ENCODE peak calls at places on chromosomes 2 and 18, in seven cellular contexts. One of them, this sample, is unnamed.

GRCh38 chr2:127508621-127509034 is 17.7 kb downstream of the IWS1 start:
- DNase-seq in T-helper 2 cell: no peak
- DNase-seq in GM10248: no peak
- DNase-seq in ascending aorta: peak; percentile 57
- DNase-seq in iris pigment epithelial cell: peak; percentile 92
- DNase-seq in NCI-H446 treated with DMSO at 0.1 percent for 48 hours: peak; percentile 93
- DNase-seq in activated CD4-positive, alpha-beta T cell treated with anti-CD3 and anti-CD28 coated beads for 24 hours: no peak
- DNase-seq in this sample: no peak

GRCh38 chr2:11080253-11081115 is 74.8 kb upstream of the SLC66A3 start:
- DNase-seq in T-helper 2 cell: no peak
- DNase-seq in GM10248: no peak
- DNase-seq in ascending aorta: no peak
- DNase-seq in iris pigment epithelial cell: no peak
- DNase-seq in NCI-H446 treated with DMSO at 0.1 percent for 48 hours: no peak
- DNase-seq in activated CD4-positive, alpha-beta T cell treated with anti-CD3 and anti-CD28 coated beads for 24 hours: no peak
- DNase-seq in this sample: no peak

GRCh38 chr2:10561636-10562035 is 113.5 kb upstream of the ODC1 start:
- DNase-seq in T-helper 2 cell: no peak
- DNase-seq in GM10248: no peak
- DNase-seq in ascending aorta: no peak
- DNase-seq in iris pigment epithelial cell: no peak
- DNase-seq in NCI-H446 treated with DMSO at 0.1 percent for 48 hours: no peak
- DNase-seq in activated CD4-positive, alpha-beta T cell treated with anti-CD3 and anti-CD28 coated beads for 24 hours: no peak
- DNase-seq in this sample: no peak

GRCh38 chr2:105570757-105571156 is 171.9 kb upstream of the FHL2 start:
- DNase-seq in T-helper 2 cell: no peak
- DNase-seq in GM10248: no peak
- DNase-seq in ascending aorta: no peak
- DNase-seq in iris pigment epithelial cell: no peak
- DNase-seq in NCI-H446 treated with DMSO at 0.1 percent for 48 hours: no peak
- DNase-seq in activated CD4-positive, alpha-beta T cell treated with anti-CD3 and anti-CD28 coated beads for 24 hours: no peak
- DNase-seq in this sample: no peak

GRCh38 chr2:16394072-16394985 is 271.3 kb downstream of the CYRIA start:
- DNase-seq in T-helper 2 cell: no peak
- DNase-seq in GM10248: no peak
- DNase-seq in ascending aorta: no peak
- DNase-seq in iris pigment epithelial cell: no peak
- DNase-seq in NCI-H446 treated with DMSO at 0.1 percent for 48 hours: no peak
- DNase-seq in activated CD4-positive, alpha-beta T cell treated with anti-CD3 and anti-CD28 coated beads for 24 hours: no peak
- DNase-seq in this sample: no peak

GRCh38 chr18:79454034-79454735 is 58.5 kb downstream of the NFATC1 start:
- DNase-seq in T-helper 2 cell: no peak
- DNase-seq in GM10248: no peak
- DNase-seq in ascending aorta: no peak
- DNase-seq in iris pigment epithelial cell: no peak
- DNase-seq in NCI-H446 treated with DMSO at 0.1 percent for 48 hours: no peak
- DNase-seq in activated CD4-positive, alpha-beta T cell treated with anti-CD3 and anti-CD28 coated beads for 24 hours: no peak
- DNase-seq in this sample: no peak

GRCh38 chr18:26429535-26429934 is 118.8 kb downstream of the KCTD1 start:
- DNase-seq in T-helper 2 cell: no peak
- DNase-seq in GM10248: no peak
- DNase-seq in ascending aorta: no peak
- DNase-seq in iris pigment epithelial cell: peak; percentile 91
- DNase-seq in NCI-H446 treated with DMSO at 0.1 percent for 48 hours: no peak
- DNase-seq in activated CD4-positive, alpha-beta T cell treated with anti-CD3 and anti-CD28 coated beads for 24 hours: no peak
- DNase-seq in this sample: no peak

GRCh38 chr2:28563869-28564268 is 68.0 kb downstream of the PLB1 start:
- DNase-seq in T-helper 2 cell: no peak
- DNase-seq in GM10248: no peak
- DNase-seq in ascending aorta: no peak
- DNase-seq in iris pigment epithelial cell: no peak
- DNase-seq in NCI-H446 treated with DMSO at 0.1 percent for 48 hours: no peak
- DNase-seq in activated CD4-positive, alpha-beta T cell treated with anti-CD3 and anti-CD28 coated beads for 24 hours: no peak
- DNase-seq in this sample: no peak

GRCh38 chr2:217660423-217660822 is 342.4 kb downstream of the TNS1 start:
- DNase-seq in T-helper 2 cell: no peak
- DNase-seq in GM10248: no peak
- DNase-seq in ascending aorta: no peak
- DNase-seq in iris pigment epithelial cell: no peak
- DNase-seq in NCI-H446 treated with DMSO at 0.1 percent for 48 hours: no peak
- DNase-seq in activated CD4-positive, alpha-beta T cell treated with anti-CD3 and anti-CD28 coated beads for 24 hours: no peak
- DNase-seq in this sample: no peak

GRCh38 chr18:54926593-54927297 is 32.5 kb downstream of the CCDC68 start:
- DNase-seq in T-helper 2 cell: no peak
- DNase-seq in GM10248: no peak
- DNase-seq in ascending aorta: no peak
- DNase-seq in iris pigment epithelial cell: peak; percentile 84
- DNase-seq in NCI-H446 treated with DMSO at 0.1 percent for 48 hours: no peak
- DNase-seq in activated CD4-positive, alpha-beta T cell treated with anti-CD3 and anti-CD28 coated beads for 24 hours: no peak
- DNase-seq in this sample: no peak

GRCh38 chr2:2906091-2906490 is 471.5 kb downstream of the EIPR1 start:
- DNase-seq in T-helper 2 cell: no peak
- DNase-seq in GM10248: no peak
- DNase-seq in ascending aorta: no peak
- DNase-seq in iris pigment epithelial cell: no peak
- DNase-seq in NCI-H446 treated with DMSO at 0.1 percent for 48 hours: no peak
- DNase-seq in activated CD4-positive, alpha-beta T cell treated with anti-CD3 and anti-CD28 coated beads for 24 hours: no peak
- DNase-seq in this sample: no peak

GRCh38 chr2:65023742-65024141 is 32.5 kb upstream of the CEP68 start:
- DNase-seq in T-helper 2 cell: no peak
- DNase-seq in GM10248: no peak
- DNase-seq in ascending aorta: no peak
- DNase-seq in iris pigment epithelial cell: no peak
- DNase-seq in NCI-H446 treated with DMSO at 0.1 percent for 48 hours: no peak
- DNase-seq in activated CD4-positive, alpha-beta T cell treated with anti-CD3 and anti-CD28 coated beads for 24 hours: no peak
- DNase-seq in this sample: no peak

GRCh38 chr2:177188482-177189469 is 23.8 kb upstream of the HNRNPA3 start:
- DNase-seq in T-helper 2 cell: no peak
- DNase-seq in GM10248: no peak
- DNase-seq in ascending aorta: no peak
- DNase-seq in iris pigment epithelial cell: no peak
- DNase-seq in NCI-H446 treated with DMSO at 0.1 percent for 48 hours: no peak
- DNase-seq in activated CD4-positive, alpha-beta T cell treated with anti-CD3 and anti-CD28 coated beads for 24 hours: no peak
- DNase-seq in this sample: no peak

GRCh38 chr2:848099-848498 is 102.5 kb upstream of the SNTG2 start:
- DNase-seq in T-helper 2 cell: no peak
- DNase-seq in GM10248: no peak
- DNase-seq in ascending aorta: no peak
- DNase-seq in iris pigment epithelial cell: no peak
- DNase-seq in NCI-H446 treated with DMSO at 0.1 percent for 48 hours: no peak
- DNase-seq in activated CD4-positive, alpha-beta T cell treated with anti-CD3 and anti-CD28 coated beads for 24 hours: no peak
- DNase-seq in this sample: no peak

GRCh38 chr2:119550346-119550745 is 6.1 kb downstream of the CFAP221 start:
- DNase-seq in T-helper 2 cell: no peak
- DNase-seq in GM10248: no peak
- DNase-seq in ascending aorta: no peak
- DNase-seq in iris pigment epithelial cell: no peak
- DNase-seq in NCI-H446 treated with DMSO at 0.1 percent for 48 hours: no peak
- DNase-seq in activated CD4-positive, alpha-beta T cell treated with anti-CD3 and anti-CD28 coated beads for 24 hours: no peak
- DNase-seq in this sample: no peak

GRCh38 chr2:189188446-189188845 is 8.9 kb upstream of the COL5A2 start:
- DNase-seq in T-helper 2 cell: no peak
- DNase-seq in GM10248: no peak
- DNase-seq in ascending aorta: no peak
- DNase-seq in iris pigment epithelial cell: no peak
- DNase-seq in NCI-H446 treated with DMSO at 0.1 percent for 48 hours: no peak
- DNase-seq in activated CD4-positive, alpha-beta T cell treated with anti-CD3 and anti-CD28 coated beads for 24 hours: no peak
- DNase-seq in this sample: no peak

GRCh38 chr2:98086491-98087446 is at the start of gene VWA3B:
- DNase-seq in T-helper 2 cell: peak; percentile 9
- DNase-seq in GM10248: peak; percentile 89
- DNase-seq in ascending aorta: no peak
- DNase-seq in iris pigment epithelial cell: peak; percentile 40
- DNase-seq in NCI-H446 treated with DMSO at 0.1 percent for 48 hours: no peak
- DNase-seq in activated CD4-positive, alpha-beta T cell treated with anti-CD3 and anti-CD28 coated beads for 24 hours: peak; percentile 42
- DNase-seq in this sample: no peak

GRCh38 chr2:12797815-12798214 is 81.1 kb downstream of the TRIB2 start:
- DNase-seq in T-helper 2 cell: no peak
- DNase-seq in GM10248: no peak
- DNase-seq in ascending aorta: no peak
- DNase-seq in iris pigment epithelial cell: peak; percentile 82
- DNase-seq in NCI-H446 treated with DMSO at 0.1 percent for 48 hours: no peak
- DNase-seq in activated CD4-positive, alpha-beta T cell treated with anti-CD3 and anti-CD28 coated beads for 24 hours: no peak
- DNase-seq in this sample: no peak

GRCh38 chr2:100779908-100780202 is 40.1 kb upstream of the NPAS2 start:
- DNase-seq in T-helper 2 cell: no peak
- DNase-seq in GM10248: no peak
- DNase-seq in ascending aorta: no peak
- DNase-seq in iris pigment epithelial cell: no peak
- DNase-seq in NCI-H446 treated with DMSO at 0.1 percent for 48 hours: no peak
- DNase-seq in activated CD4-positive, alpha-beta T cell treated with anti-CD3 and anti-CD28 coated beads for 24 hours: no peak
- DNase-seq in this sample: no peak

GRCh38 chr18:21672868-21673267 is 31.7 kb downstream of the ABHD3 start:
- DNase-seq in T-helper 2 cell: no peak
- DNase-seq in GM10248: no peak
- DNase-seq in ascending aorta: no peak
- DNase-seq in iris pigment epithelial cell: peak; percentile 67
- DNase-seq in NCI-H446 treated with DMSO at 0.1 percent for 48 hours: peak; percentile 21
- DNase-seq in activated CD4-positive, alpha-beta T cell treated with anti-CD3 and anti-CD28 coated beads for 24 hours: no peak
- DNase-seq in this sample: no peak

GRCh38 chr2:230443540-230443939 is 27.5 kb downstream of the SP100 start:
- DNase-seq in T-helper 2 cell: no peak
- DNase-seq in GM10248: no peak
- DNase-seq in ascending aorta: no peak
- DNase-seq in iris pigment epithelial cell: peak; percentile 60
- DNase-seq in NCI-H446 treated with DMSO at 0.1 percent for 48 hours: no peak
- DNase-seq in activated CD4-positive, alpha-beta T cell treated with anti-CD3 and anti-CD28 coated beads for 24 hours: no peak
- DNase-seq in this sample: no peak

GRCh38 chr2:63497561-63497960 is 90.7 kb downstream of the WDPCP start:
- DNase-seq in T-helper 2 cell: no peak
- DNase-seq in GM10248: no peak
- DNase-seq in ascending aorta: no peak
- DNase-seq in iris pigment epithelial cell: no peak
- DNase-seq in NCI-H446 treated with DMSO at 0.1 percent for 48 hours: no peak
- DNase-seq in activated CD4-positive, alpha-beta T cell treated with anti-CD3 and anti-CD28 coated beads for 24 hours: no peak
- DNase-seq in this sample: no peak

GRCh38 chr18:50393802-50394201 is 19.0 kb downstream of the SKA1 start:
- DNase-seq in T-helper 2 cell: no peak
- DNase-seq in GM10248: no peak
- DNase-seq in ascending aorta: no peak
- DNase-seq in iris pigment epithelial cell: no peak
- DNase-seq in NCI-H446 treated with DMSO at 0.1 percent for 48 hours: no peak
- DNase-seq in activated CD4-positive, alpha-beta T cell treated with anti-CD3 and anti-CD28 coated beads for 24 hours: no peak
- DNase-seq in this sample: no peak

GRCh38 chr18:13243363-13243762 is 24.8 kb downstream of the LDLRAD4 start:
- DNase-seq in T-helper 2 cell: no peak
- DNase-seq in GM10248: no peak
- DNase-seq in ascending aorta: no peak
- DNase-seq in iris pigment epithelial cell: no peak
- DNase-seq in NCI-H446 treated with DMSO at 0.1 percent for 48 hours: no peak
- DNase-seq in activated CD4-positive, alpha-beta T cell treated with anti-CD3 and anti-CD28 coated beads for 24 hours: no peak
- DNase-seq in this sample: no peak

GRCh38 chr2:183001948-183002347 is 36.3 kb downstream of the NCKAP1 start:
- DNase-seq in T-helper 2 cell: no peak
- DNase-seq in GM10248: no peak
- DNase-seq in ascending aorta: no peak
- DNase-seq in iris pigment epithelial cell: no peak
- DNase-seq in NCI-H446 treated with DMSO at 0.1 percent for 48 hours: no peak
- DNase-seq in activated CD4-positive, alpha-beta T cell treated with anti-CD3 and anti-CD28 coated beads for 24 hours: no peak
- DNase-seq in this sample: no peak

GRCh38 chr2:127674241-127675209 is 805 bp downstream of the LIMS2 start:
- DNase-seq in T-helper 2 cell: no peak
- DNase-seq in GM10248: peak; percentile 65
- DNase-seq in ascending aorta: peak; percentile 45
- DNase-seq in iris pigment epithelial cell: no peak
- DNase-seq in NCI-H446 treated with DMSO at 0.1 percent for 48 hours: no peak
- DNase-seq in activated CD4-positive, alpha-beta T cell treated with anti-CD3 and anti-CD28 coated beads for 24 hours: no peak
- DNase-seq in this sample: no peak

GRCh38 chr2:104358122-104358521 is 495.8 kb upstream of the POU3F3 start:
- DNase-seq in T-helper 2 cell: no peak
- DNase-seq in GM10248: no peak
- DNase-seq in ascending aorta: no peak
- DNase-seq in iris pigment epithelial cell: no peak
- DNase-seq in NCI-H446 treated with DMSO at 0.1 percent for 48 hours: no peak
- DNase-seq in activated CD4-positive, alpha-beta T cell treated with anti-CD3 and anti-CD28 coated beads for 24 hours: no peak
- DNase-seq in this sample: no peak

GRCh38 chr2:109526442-109526970 is 87.3 kb downstream of the SEPTIN10 start:
- DNase-seq in T-helper 2 cell: no peak
- DNase-seq in GM10248: no peak
- DNase-seq in ascending aorta: no peak
- DNase-seq in iris pigment epithelial cell: no peak
- DNase-seq in NCI-H446 treated with DMSO at 0.1 percent for 48 hours: no peak
- DNase-seq in activated CD4-positive, alpha-beta T cell treated with anti-CD3 and anti-CD28 coated beads for 24 hours: no peak
- DNase-seq in this sample: no peak

GRCh38 chr2:40433739-40434138 is 18.2 kb downstream of the SLC8A1 start:
- DNase-seq in T-helper 2 cell: no peak
- DNase-seq in GM10248: no peak
- DNase-seq in ascending aorta: no peak
- DNase-seq in iris pigment epithelial cell: no peak
- DNase-seq in NCI-H446 treated with DMSO at 0.1 percent for 48 hours: peak; percentile 66
- DNase-seq in activated CD4-positive, alpha-beta T cell treated with anti-CD3 and anti-CD28 coated beads for 24 hours: no peak
- DNase-seq in this sample: no peak

This sample was measured in CD8-positive, alpha-beta T cell.